ENCODE peak calls at places on chromosomes 5 and 9, in nine cellular contexts. B is SW 1271; Z is anterior cingulate cortex; A is dermis microvascular lymphatic vessel endothelial cell; G is heart left ventricle; D is fibroblast of pulmonary artery; U is stimulated activated CD8-positive, alpha-beta memory T cell treated with anti-CD3 and anti-CD28 coated beads, Interleukin-4, amount 100 ng/mL, for 4 hours; K is HFF-Myc; W is right lobe of liver. S is an unnamed sample.

GRCh38 chr9:17116400-17116837 is 18.4 kb upstream of the CNTLN start:
- DNase-seq in B (no peak), Z (no peak), A (peak; percentile 12), G (no peak), K (peak; percentile 29), U (no peak), W (no peak), D (peak; percentile 64), S (peak; percentile 34)

GRCh38 chr9:4559238-4560182 is 69.2 kb downstream of the SLC1A1 start:
- DNase-seq in A (no peak), W (no peak), Z (no peak), U (no peak), K (no peak), D (no peak), G (no peak), B (no peak), S (no peak)

GRCh38 chr9:131721096-131721495 is 18.8 kb downstream of the RAPGEF1 start:
- DNase-seq in Z (no peak), W (no peak), A (no peak), D (no peak), B (no peak), U (no peak), K (no peak), G (no peak), S (peak; percentile 82)

GRCh38 chr5:54651482-54652076 is 134.0 kb downstream of the SNX18 start:
- DNase-seq in G (peak; percentile 85), B (no peak), K (no peak), Z (peak; percentile 10), D (peak; percentile 81), A (peak; percentile 15), U (no peak), W (peak; percentile 92), S (peak; percentile 37)

GRCh38 chr5:132677191-132677590 is 3.4 kb downstream of the IL4 start:
- DNase-seq in W (no peak), G (no peak), K (peak; percentile 71), D (peak; percentile 78), U (no peak), Z (no peak), A (no peak), B (peak; percentile 93), S (no peak)

GRCh38 chr5:77772729-77773128 is 3.4 kb downstream of the TBCA start:
- DNase-seq in Z (no peak), K (no peak), G (no peak), A (no peak), B (no peak), D (no peak), W (no peak), U (no peak), S (no peak)

GRCh38 chr5:103774736-103775135 is 212.1 kb upstream of the NUDT12 start:
- DNase-seq in D (no peak), U (no peak), W (no peak), G (no peak), A (no peak), B (no peak), K (no peak), Z (no peak), S (no peak)

GRCh38 chr9:34405719-34406118 is 29.0 kb upstream of the MYORG start:
- DNase-seq in A (no peak), B (no peak), W (no peak), U (no peak), K (no peak), D (peak; percentile 22), G (no peak), Z (peak; percentile 26), S (no peak)

GRCh38 chr5:41286165-41286564 is 72.8 kb upstream of the C6 start:
- DNase-seq in U (no peak), D (peak; percentile 28), Z (no peak), A (no peak), W (no peak), B (no peak), G (no peak), K (no peak), S (no peak)

GRCh38 chr9:92377904-92378303 is 26.5 kb downstream of the OGN start:
- DNase-seq in B (no peak), U (no peak), A (no peak), W (no peak), K (no peak), Z (no peak), G (no peak), D (no peak), S (no peak)

GRCh38 chr9:23658859-23659258 is 167.2 kb downstream of the ELAVL2 start:
- DNase-seq in U (no peak), W (no peak), D (no peak), Z (no peak), B (no peak), G (no peak), K (no peak), A (no peak), S (no peak)

GRCh38 chr9:135929656-135930445 is 22.5 kb upstream of the CAMSAP1 start:
- DNase-seq in G (no peak), A (no peak), B (no peak), Z (no peak), W (peak; percentile 37), D (no peak), K (no peak), U (no peak), S (no peak)

GRCh38 chr5:106757672-106758071 is 913.1 kb downstream of the EFNA5 start:
- DNase-seq in G (no peak), U (no peak), W (no peak), Z (no peak), B (no peak), D (no peak), A (no peak), K (no peak), S (no peak)

GRCh38 chr5:139561655-139562451 is 714 bp downstream of the UBE2D2 start:
- DNase-seq in B (no peak), K (no peak), A (no peak), G (peak; percentile 76), D (peak; percentile 41), W (peak; percentile 73), U (no peak), Z (peak; percentile 64), S (peak; percentile 28)

GRCh38 chr9:109063765-109064164 is 50.5 kb upstream of the CTNNAL1 start:
- DNase-seq in K (peak; percentile 2), D (peak; percentile 4), U (no peak), W (no peak), G (no peak), Z (no peak), A (no peak), B (no peak), S (no peak)

GRCh38 chr9:18910858-18911257 is 122.2 kb downstream of the SAXO1 start:
- DNase-seq in U (no peak), K (no peak), D (no peak), B (no peak), W (no peak), Z (no peak), A (no peak), G (no peak), S (no peak)

GRCh38 chr5:145362261-145362660 is 472.9 kb downstream of the PRELID2 start:
- DNase-seq in U (no peak), Z (no peak), D (peak; percentile 90), G (no peak), W (no peak), K (peak; percentile 16), B (no peak), A (no peak), S (no peak)

GRCh38 chr5:82164109-82164956 is 113.8 kb downstream of the RPS23 start:
- DNase-seq in U (no peak), K (peak; percentile 78), D (peak; percentile 79), W (no peak), B (no peak), G (no peak), Z (no peak), A (no peak), S (no peak)

GRCh38 chr5:180133551-180133950 is 62.0 kb upstream of the RNF130 start:
- DNase-seq in A (no peak), K (no peak), B (no peak), Z (no peak), G (no peak), D (no peak), W (no peak), U (no peak), S (no peak)

GRCh38 chr5:109324351-109324750 is 85.4 kb downstream of the PJA2 start:
- DNase-seq in A (no peak), G (no peak), K (no peak), U (no peak), B (no peak), Z (no peak), W (no peak), D (no peak), S (no peak)

GRCh38 chr5:124280044-124280443 is 466.4 kb downstream of the ZNF608 start:
- DNase-seq in K (no peak), A (no peak), B (no peak), D (no peak), U (no peak), Z (no peak), W (no peak), G (no peak), S (no peak)

GRCh38 chr5:125257997-125258396 is 511.6 kb upstream of the ZNF608 start:
- DNase-seq in Z (no peak), A (no peak), U (no peak), W (no peak), B (no peak), D (no peak), G (no peak), K (no peak), S (no peak)

GRCh38 chr5:107476783-107477182 is 194.0 kb downstream of the EFNA5 start:
- DNase-seq in B (no peak), Z (no peak), K (no peak), U (no peak), W (no peak), D (peak; percentile 90), A (peak; percentile 100), G (no peak), S (no peak)

S was measured in cerebellum.